ENCODE peak calls at places on chromosomes 6 and 20, in five cellular contexts. S, T, L, D and J are unnamed samples.

GRCh38 chr6:52921743-52922142 is 12.2 kb upstream of the GSTA3 start:
- DNase-seq in S (no peak), T (no peak), L (no peak), D (no peak), J (no peak)

GRCh38 chr6:99933129-99933528 is 60.9 kb downstream of the MCHR2 start:
- DNase-seq in S (no peak), T (no peak), L (no peak), D (no peak), J (no peak)

GRCh38 chr6:13290335-13290734 is 38.0 kb downstream of the TBC1D7 start:
- DNase-seq in S (no peak), T (no peak), L (no peak), D (no peak), J (no peak)

GRCh38 chr20:53050338-53050737 is 78.2 kb downstream of the TSHZ2 start:
- DNase-seq in S (no peak), T (no peak), L (no peak), D (no peak), J (no peak)

GRCh38 chr6:134722996-134723871 is 226.7 kb downstream of the ALDH8A1 start:
- DNase-seq in S (no peak), T (no peak), L (no peak), D (no peak), J (no peak)

GRCh38 chr20:51500311-51500710 is 42.2 kb downstream of the NFATC2 start:
- DNase-seq in S (no peak), T (no peak), L (no peak), D (no peak), J (no peak)

GRCh38 chr6:62891065-62891647 is 320.1 kb upstream of the FKBP1C start:
- DNase-seq in S (no peak), T (no peak), L (no peak), D (no peak), J (no peak)

GRCh38 chr20:37866051-37866450 is 36.9 kb upstream of the VSTM2L start:
- DNase-seq in S (no peak), T (no peak), L (no peak), D (no peak), J (no peak)

GRCh38 chr6:95081231-95081630 is 496.1 kb upstream of the MANEA start:
- DNase-seq in S (no peak), T (no peak), L (no peak), D (no peak), J (no peak)

GRCh38 chr6:107550906-107551305 is 61.0 kb downstream of the SOBP start:
- DNase-seq in S (no peak), T (no peak), L (no peak), D (no peak), J (no peak)

GRCh38 chr20:17490501-17490900 is 40.7 kb downstream of the BFSP1 start:
- DNase-seq in S (peak; percentile 18), T (no peak), L (no peak), D (no peak), J (peak; percentile 23)

GRCh38 chr6:128519132-128519930 is 1.1 kb downstream of the PTPRK start:
- DNase-seq in S (peak; percentile 80), T (peak; percentile 56), L (no peak), D (peak; percentile 45), J (no peak)

GRCh38 chr6:126625019-126625418 is 285.1 kb downstream of the CENPW start:
- DNase-seq in S (no peak), T (no peak), L (no peak), D (no peak), J (no peak)

GRCh38 chr20:49768204-49769124 is 44.2 kb upstream of the SLC9A8 start:
- DNase-seq in S (peak; percentile 89), T (peak; percentile 68), L (peak; percentile 81), D (peak; percentile 34), J (peak; percentile 79)

GRCh38 chr6:34358389-34358906 is 34.0 kb downstream of the NUDT3 start:
- DNase-seq in S (no peak), T (peak; percentile 44), L (no peak), D (no peak), J (no peak)

GRCh38 chr6:41449399-41450245 is 96.6 kb upstream of the FOXP4 start:
- DNase-seq in S (peak; percentile 89), T (peak; percentile 63), L (no peak), D (no peak), J (no peak)

GRCh38 chr20:17940447-17940971 is 28.1 kb downstream of the SNX5 start:
- DNase-seq in S (no peak), T (no peak), L (no peak), D (no peak), J (no peak)

GRCh38 chr6:4313044-4313686 is 177.8 kb upstream of the ECI2 start:
- DNase-seq in S (peak; percentile 74), T (no peak), L (no peak), D (no peak), J (no peak)

GRCh38 chr20:11799131-11799800 is 118.4 kb upstream of the BTBD3 start:
- DNase-seq in S (no peak), T (no peak), L (no peak), D (no peak), J (no peak)

GRCh38 chr20:45704969-45705637 is at the start of gene WFDC10B:
- DNase-seq in S (no peak), T (no peak), L (no peak), D (no peak), J (no peak)

GRCh38 chr6:83183082-83183828 is 9.8 kb downstream of the PGM3 start:
- DNase-seq in S (no peak), T (no peak), L (no peak), D (no peak), J (no peak)

GRCh38 chr6:157238346-157238745 is 85.0 kb downstream of the TMEM242 start:
- DNase-seq in S (peak; percentile 58), T (no peak), L (no peak), D (no peak), J (no peak)

GRCh38 chr6:157233686-157234085 is 89.6 kb downstream of the TMEM242 start:
- DNase-seq in S (peak; percentile 48), T (no peak), L (no peak), D (no peak), J (peak; percentile 46)

GRCh38 chr6:157233156-157233555 is 90.2 kb downstream of the TMEM242 start:
- DNase-seq in S (peak; percentile 20), T (no peak), L (no peak), D (no peak), J (peak; percentile 58)

GRCh38 chr6:157236040-157236725 is 87.1 kb downstream of the TMEM242 start:
- DNase-seq in S (peak; percentile 66), T (peak; percentile 33), L (no peak), D (no peak), J (no peak)

DNA sequence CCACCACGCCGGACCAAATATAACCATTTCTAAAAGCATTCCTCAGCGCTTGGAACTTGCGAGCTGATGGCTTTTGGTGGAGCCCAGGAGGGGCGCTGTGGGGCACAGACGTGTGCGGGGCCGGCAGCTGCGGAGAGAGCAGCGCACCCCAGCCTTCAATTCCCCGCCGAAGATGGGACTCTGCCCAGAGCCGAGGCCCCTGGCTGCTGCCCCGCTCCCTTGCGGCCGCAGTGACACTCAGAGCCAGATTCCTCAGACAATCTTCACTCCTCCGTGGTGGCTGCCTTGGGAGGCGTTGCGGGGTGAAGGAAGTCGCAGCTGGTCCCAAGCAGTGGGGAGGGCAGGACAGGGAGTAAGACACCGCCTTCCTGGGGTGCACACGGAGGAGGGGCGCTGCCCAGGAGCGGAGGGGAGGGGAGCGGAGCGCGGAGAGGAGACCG is 87.7 kb downstream of the TMEM242 start:
- DNase-seq in S (peak; percentile 82), T (peak; percentile 67), L (peak; percentile 50), D (peak; percentile 62), J (peak; percentile 81)
- TF ChIP-seq CTCF in S (peak; percentile 57), T (peak; percentile 70), L (peak; percentile 50), D (peak; percentile 76), J (peak; percentile 33)

DNA sequence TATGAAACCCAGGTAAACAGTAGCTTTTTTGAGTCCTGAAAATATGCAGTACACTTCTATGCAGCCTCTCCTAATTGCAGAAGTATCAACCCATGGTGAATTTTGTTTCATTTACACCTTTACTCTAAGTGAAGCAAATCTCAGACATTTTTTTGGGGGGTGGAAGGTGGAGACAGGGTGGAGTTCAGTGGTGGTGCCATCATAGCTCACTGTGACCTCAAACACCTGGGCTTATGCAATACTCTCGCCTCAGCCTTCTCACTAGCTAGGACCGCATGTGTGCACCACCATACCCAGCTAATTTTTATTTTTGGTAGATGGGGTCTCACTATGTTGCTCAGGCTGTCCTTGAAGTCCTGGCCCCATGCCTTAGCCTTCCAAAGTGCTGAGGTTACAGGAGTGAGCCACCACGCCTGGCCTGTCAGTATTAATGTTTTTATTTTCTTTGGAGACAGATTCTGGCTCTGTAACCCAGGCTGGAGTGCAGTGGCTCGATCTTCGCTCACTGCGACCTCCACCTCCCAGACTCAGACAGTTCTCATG is 80.3 kb downstream of the JARID2 start:
- DNase-seq in S (no peak), T (no peak), L (no peak), D (no peak), J (no peak)
- H3K4me1 ChIP-seq in S (peaks cover 10% of the 10 kb centered on the region), T (peaks cover 15% of the 10 kb centered on the region), L (peaks cover 25% of the 10 kb centered on the region), D (peaks cover 66% of the 10 kb centered on the region), J (peaks cover 54% of the 10 kb centered on the region)

DNA sequence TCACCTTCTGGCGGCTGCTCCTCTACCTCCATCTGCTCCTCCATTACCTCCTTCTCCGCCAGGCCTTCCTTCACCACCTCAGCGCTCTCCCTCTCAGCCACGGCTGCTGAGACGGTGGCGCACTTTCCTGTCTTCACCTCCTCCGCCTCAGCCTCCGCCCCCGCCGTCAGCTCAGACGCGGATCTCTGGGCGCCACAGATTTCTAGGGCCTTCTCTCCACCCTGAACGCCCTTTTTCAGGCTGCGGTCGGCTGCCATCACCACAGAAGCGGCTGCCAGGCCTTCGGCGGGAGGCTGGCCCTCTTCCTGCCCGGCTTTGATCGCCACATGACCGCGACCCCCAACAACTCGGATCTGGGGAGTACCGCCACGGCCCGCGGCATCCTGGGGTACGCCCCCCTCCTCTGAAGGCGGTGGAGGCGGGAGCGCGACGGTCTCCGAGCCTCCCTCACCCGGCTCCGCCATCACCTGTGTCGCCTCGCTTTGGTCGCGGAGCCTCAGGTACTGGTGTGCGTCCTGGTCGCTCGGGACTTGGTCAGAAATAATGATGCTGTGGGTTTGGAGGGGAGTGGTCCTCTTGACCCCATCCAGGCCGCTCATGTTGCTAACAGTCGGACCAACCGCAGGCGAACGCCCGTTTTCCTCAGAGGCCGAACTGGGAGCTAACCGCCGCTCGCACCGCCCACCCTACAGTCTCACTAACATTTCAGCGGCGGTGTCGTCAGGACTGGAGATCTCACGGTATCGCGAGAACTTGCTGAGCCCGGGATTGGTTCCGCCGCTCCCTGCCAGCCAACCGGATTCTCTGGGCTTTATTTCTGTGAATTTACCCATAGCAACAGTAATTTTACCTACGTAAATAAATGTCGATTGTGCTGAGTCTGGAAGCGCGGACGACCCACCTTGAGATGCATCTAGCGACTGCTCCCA is at the start of gene TSPYL1:
- DNase-seq in S (peak; percentile 98), T (peak; percentile 95), L (peak; percentile 96), D (peak; percentile 97), J (peak; percentile 98)
- TF ChIP-seq POLR2A in S (peak; percentile 98), T (peak; percentile 98), L (peak; percentile 99), D (peak; percentile 91), J (peak; percentile 97)

GRCh38 chr20:6164421-6165341 is 41.9 kb upstream of the FERMT1 start:
- DNase-seq in S (no peak), T (no peak), L (peak; percentile 19), D (peak; percentile 29), J (no peak)

GRCh38 chr20:6173481-6173880 is 50.7 kb upstream of the FERMT1 start:
- DNase-seq in S (no peak), T (no peak), L (no peak), D (no peak), J (no peak)

DNA sequence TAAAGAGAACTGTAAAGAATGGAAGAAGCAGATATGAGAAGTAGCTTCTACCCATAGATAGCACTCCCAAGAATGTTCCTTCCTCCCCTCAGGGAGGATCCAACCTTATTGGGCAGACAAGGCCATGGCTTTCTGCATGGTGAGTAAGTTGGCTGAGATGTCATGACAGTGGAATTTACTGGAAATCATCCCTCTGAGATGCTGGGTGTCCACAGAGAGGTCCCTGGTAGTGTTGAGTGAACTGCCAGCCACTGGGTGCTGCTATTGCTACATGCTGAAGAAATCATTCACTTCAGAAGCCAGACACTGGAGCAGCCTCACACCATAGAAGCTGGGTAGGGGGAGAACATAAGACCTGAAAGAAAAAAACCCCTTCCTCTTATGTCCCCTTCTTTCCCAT is 46.4 kb upstream of the FERMT1 start:
- DNase-seq in S (no peak), T (no peak), L (no peak), D (no peak), J (no peak)
- TF ChIP-seq CTCF in S (no peak), T (no peak), L (no peak), D (no peak), J (no peak)